ENCODE peak calls at places on chromosome 20, in ten cellular contexts. W is fibroblast of lung, E is Peyer's patch, R is cardiac muscle cell, O is fibroblast of mammary gland, X is PC-9, H is pancreas, J is foreskin fibroblast, D is OCI-LY7, B is IMR-90. U is an unnamed sample.

GRCh38 chr20:46545077-46545826 is 5.2 kb downstream of the OCSTAMP start:
- DNase-seq in W (peak; percentile 75), E (no peak), R (no peak), O (peak; percentile 68), X (no peak), H (no peak), J (no peak), D (no peak), B (peak; percentile 21), U (no peak)

GRCh38 chr20:33947709-33948295 is 45.9 kb upstream of the RALY start:
- DNase-seq in W (peak; percentile 45), E (no peak), R (peak; percentile 41), O (peak; percentile 71), X (peak; percentile 68), H (no peak), J (no peak), D (peak; percentile 87), B (peak; percentile 27), U (no peak)

GRCh38 chr20:37630161-37630560 is 63.7 kb upstream of the CTNNBL1 start:
- DNase-seq in W (no peak), E (no peak), R (peak; percentile 84), O (no peak), X (no peak), H (no peak), J (no peak), D (no peak), B (no peak), U (no peak)

GRCh38 chr20:8020314-8021079 is 936 bp upstream of the TMX4 start:
- DNase-seq in W (no peak), E (peak; percentile 43), R (no peak), O (no peak), X (peak; percentile 72), H (no peak), J (no peak), D (peak; percentile 82), B (no peak), U (no peak)

GRCh38 chr20:50724851-50725721 is 6.3 kb upstream of the PARD6B start:
- DNase-seq in W (peak; percentile 84), E (no peak), R (peak; percentile 92), O (peak; percentile 95), X (peak; percentile 98), H (no peak), J (peak; percentile 97), D (no peak), B (peak; percentile 96), U (peak; percentile 89)

GRCh38 chr20:50519036-50519780 is 9.0 kb downstream of the PTPN1 start:
- DNase-seq in W (no peak), E (peak; percentile 66), R (no peak), O (no peak), X (no peak), H (no peak), J (no peak), D (no peak), B (no peak), U (no peak)

GRCh38 chr20:11832397-11832796 is 85.3 kb upstream of the BTBD3 start:
- DNase-seq in W (no peak), E (no peak), R (no peak), O (no peak), X (no peak), H (no peak), J (no peak), D (no peak), B (no peak), U (no peak)

GRCh38 chr20:33443006-33443511 is 504 bp downstream of the SNTA1 start:
- DNase-seq in W (no peak), E (no peak), R (peak; percentile 70), O (no peak), X (no peak), H (peak; percentile 73), J (no peak), D (peak; percentile 51), B (no peak), U (no peak)

GRCh38 chr20:11378252-11378651 is 539.4 kb upstream of the BTBD3 start:
- DNase-seq in W (no peak), E (no peak), R (no peak), O (no peak), X (no peak), H (no peak), J (no peak), D (no peak), B (no peak), U (no peak)

GRCh38 chr20:49411221-49411925 is 71.1 kb downstream of the KCNB1 start:
- DNase-seq in W (no peak), E (no peak), R (no peak), O (no peak), X (no peak), H (no peak), J (no peak), D (no peak), B (no peak), U (no peak)

GRCh38 chr20:60906555-60906954 is 345.5 kb upstream of the CDH4 start:
- DNase-seq in W (no peak), E (no peak), R (no peak), O (no peak), X (no peak), H (no peak), J (no peak), D (no peak), B (no peak), U (no peak)
- TF ChIP-seq CTCF in W (no peak), E (no peak), R (no peak), O (no peak), X (no peak), H (no peak), J (no peak), D (no peak), B (no peak), U (no peak)

DNA sequence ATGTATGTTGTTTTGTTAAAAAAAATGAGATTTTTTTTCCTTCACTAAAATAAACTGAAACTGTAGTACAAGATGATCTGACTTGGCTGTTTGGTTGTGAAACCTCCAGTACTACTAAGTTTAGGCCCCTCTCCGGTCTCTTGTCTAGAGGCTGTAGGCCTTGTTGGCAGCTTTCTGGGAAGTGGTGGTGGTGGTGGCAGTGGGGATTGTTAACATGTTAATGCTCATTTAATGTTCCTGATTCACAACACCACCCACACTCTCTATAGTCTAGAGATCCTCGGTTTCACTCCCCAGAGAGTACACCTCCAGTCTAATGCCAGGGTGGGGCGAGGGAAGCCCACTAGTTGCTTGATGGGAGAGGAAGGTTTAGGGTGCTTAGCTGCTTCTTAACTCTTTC is 24.1 kb downstream of the STK4 start:
- DNase-seq in W (peak; percentile 31), E (peak; percentile 32), R (no peak), O (peak; percentile 44), X (no peak), H (no peak), J (no peak), D (no peak), B (no peak), U (no peak)
- H3K4me3 ChIP-seq in W (peak overlapping the region; percentile 2), E (no peak overlapping the region), R (no peak overlapping the region), O (no peak overlapping the region), X (no peak overlapping the region), H (no peak overlapping the region), J (peak overlapping the region; percentile 28), D (no peak overlapping the region), B (no peak overlapping the region), U (no peak overlapping the region)

GRCh38 chr20:25247100-25247665 is 702 bp upstream of the PYGB start:
- DNase-seq in W (peak; percentile 78), E (peak; percentile 35), R (peak; percentile 85), O (peak; percentile 69), X (peak; percentile 48), H (peak; percentile 68), J (peak; percentile 71), D (peak; percentile 6), B (peak; percentile 60), U (no peak)
- TF ChIP-seq CTCF in W (peak; percentile 45), E (no peak), R (peak; percentile 60), O (peak; percentile 42), X (peak; percentile 68), H (no peak), J (peak; percentile 61), D (peak; percentile 54), B (peak; percentile 58), U (peak; percentile 65)

GRCh38 chr20:53923745-53924369 is 146.5 kb downstream of the BCAS1 start:
- DNase-seq in W (no peak), E (peak; percentile 12), R (no peak), O (no peak), X (no peak), H (no peak), J (no peak), D (peak; percentile 47), B (no peak), U (no peak)

GRCh38 chr20:53926428-53927028 is 143.9 kb downstream of the BCAS1 start:
- DNase-seq in W (peak; percentile 65), E (peak; percentile 65), R (no peak), O (peak; percentile 98), X (peak; percentile 100), H (no peak), J (peak; percentile 85), D (peak; percentile 95), B (peak; percentile 97), U (peak; percentile 99)

GRCh38 chr20:53922901-53923314 is 147.5 kb downstream of the BCAS1 start:
- DNase-seq in W (no peak), E (peak; percentile 20), R (no peak), O (peak; percentile 39), X (no peak), H (no peak), J (no peak), D (peak; percentile 89), B (no peak), U (no peak)

GRCh38 chr20:53927990-53928389 is 142.4 kb downstream of the BCAS1 start:
- DNase-seq in W (no peak), E (peak; percentile 14), R (no peak), O (no peak), X (no peak), H (no peak), J (no peak), D (no peak), B (no peak), U (no peak)

DNA sequence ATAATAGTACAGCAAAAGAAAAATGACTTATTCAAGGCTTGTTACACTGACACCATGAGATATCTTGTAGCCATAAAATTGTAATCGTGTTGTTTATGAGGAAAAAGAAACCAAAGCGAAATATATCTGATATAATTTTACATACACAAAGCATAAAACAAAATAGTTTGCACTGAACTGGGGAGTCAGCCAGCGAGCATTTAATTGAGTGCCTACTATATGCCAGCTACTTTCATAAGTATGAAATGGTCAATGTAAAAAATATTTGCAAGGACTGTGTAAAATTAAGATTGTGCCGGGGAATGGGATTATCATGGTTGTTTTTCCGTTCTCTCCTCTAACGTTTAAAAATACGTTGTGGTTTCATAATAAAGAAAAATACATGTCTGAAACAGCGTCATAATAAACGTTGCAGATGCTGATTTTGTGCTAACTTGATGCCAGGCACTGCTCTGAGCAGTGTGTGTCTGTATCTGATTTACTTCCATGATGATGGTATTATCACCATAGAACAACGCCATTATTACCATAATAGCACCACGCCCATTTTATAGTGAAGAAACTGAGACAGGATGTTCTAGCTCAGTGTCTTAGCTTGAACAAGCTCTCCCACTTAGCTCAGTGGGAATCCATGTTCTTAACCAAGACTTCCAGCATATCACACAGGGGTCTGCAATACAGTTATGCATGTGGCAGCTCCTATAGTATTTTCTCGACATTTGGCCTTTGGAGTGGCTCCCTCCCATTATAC is 144.6 kb downstream of the BCAS1 start:
- DNase-seq in W (no peak), E (no peak), R (no peak), O (no peak), X (no peak), H (no peak), J (no peak), D (peak; percentile 78), B (no peak), U (no peak)
- H3K4me3 ChIP-seq in W (no peak overlapping the region), E (no peak overlapping the region), R (no peak overlapping the region), O (no peak overlapping the region), X (no peak overlapping the region), H (no peak overlapping the region), J (no peak overlapping the region), D (peak overlapping the region; percentile 59), B (no peak overlapping the region), U (no peak overlapping the region)